ENCODE peak calls at places on chromosomes 7 and 10, in nine cellular contexts. C is heart left ventricle; F is tibial nerve; D is CD8-positive, alpha-beta T cell; N is GM13977; U is coronary artery; T is nephron progenitor cell; M is cardiac fibroblast; L is RWPE1. J is an unnamed sample.

GRCh38 chr7:126689037-126689436 is 563.7 kb downstream of the GRM8 start:
- DNase-seq in C (no peak), F (no peak), D (no peak), N (no peak), U (no peak), T (peak; percentile 35), M (no peak), L (no peak), J (no peak)

GRCh38 chr10:88994034-88994433 is 3.4 kb downstream of the FAS start:
- DNase-seq in C (no peak), F (no peak), D (no peak), N (peak; percentile 31), U (no peak), T (no peak), M (peak; percentile 62), L (no peak), J (no peak)

GRCh38 chr7:77426521-77427051 is 10.4 kb upstream of the GSAP start:
- DNase-seq in C (no peak), F (no peak), D (no peak), N (no peak), U (no peak), T (no peak), M (peak; percentile 76), L (no peak), J (no peak)

GRCh38 chr7:96855691-96856090 is 146.0 kb upstream of the SEM1 start:
- DNase-seq in C (no peak), F (no peak), D (no peak), N (no peak), U (no peak), T (no peak), M (no peak), L (no peak), J (no peak)

GRCh38 chr7:87886875-87887274 is 10.6 kb downstream of the DBF4 start:
- DNase-seq in C (no peak), F (no peak), D (no peak), N (no peak), U (no peak), T (no peak), M (peak; percentile 65), L (no peak), J (no peak)

GRCh38 chr7:104883718-104884452 is 130.1 kb upstream of the KMT2E start:
- DNase-seq in C (peak; percentile 89), F (peak; percentile 93), D (peak; percentile 46), N (peak; percentile 62), U (peak; percentile 90), T (peak; percentile 85), M (peak; percentile 91), L (peak; percentile 80), J (peak; percentile 90)

GRCh38 chr10:7872041-7872442 is 53.7 kb downstream of the TAF3 start:
- DNase-seq in C (no peak), F (no peak), D (no peak), N (peak; percentile 11), U (no peak), T (no peak), M (peak; percentile 54), L (peak; percentile 5), J (no peak)

GRCh38 chr7:112866424-112866823 is 76.2 kb upstream of the TMEM168 start:
- DNase-seq in C (no peak), F (no peak), D (no peak), N (peak; percentile 51), U (no peak), T (no peak), M (no peak), L (no peak), J (no peak)

GRCh38 chr10:115606081-115606480 is 512.9 kb downstream of the ATRNL1 start:
- DNase-seq in C (no peak), F (no peak), D (no peak), N (no peak), U (no peak), T (no peak), M (no peak), L (no peak), J (no peak)

GRCh38 chr7:49635800-49636199 is 137.6 kb upstream of the VWC2 start:
- DNase-seq in C (no peak), F (no peak), D (no peak), N (no peak), U (no peak), T (no peak), M (no peak), L (no peak), J (no peak)
- TF ChIP-seq CTCF in C (peak; percentile 14), F (no peak), D (no peak), N (peak; percentile 25), U (no peak), T (no peak), M (no peak), L (no peak), J (no peak)

GRCh38 chr10:112307631-112308502 is 24.7 kb downstream of the TECTB start:
- DNase-seq in C (peak; percentile 33), F (no peak), D (no peak), N (peak; percentile 69), U (peak; percentile 45), T (peak; percentile 38), M (peak; percentile 61), L (peak; percentile 73), J (peak; percentile 28)
- TF ChIP-seq CTCF in C (peak; percentile 68), F (peak; percentile 47), D (peak; percentile 47), N (peak; percentile 79), U (peak; percentile 58), T (peak; percentile 71), M (peak; percentile 91), L (peak; percentile 44), J (peak; percentile 77)

DNA sequence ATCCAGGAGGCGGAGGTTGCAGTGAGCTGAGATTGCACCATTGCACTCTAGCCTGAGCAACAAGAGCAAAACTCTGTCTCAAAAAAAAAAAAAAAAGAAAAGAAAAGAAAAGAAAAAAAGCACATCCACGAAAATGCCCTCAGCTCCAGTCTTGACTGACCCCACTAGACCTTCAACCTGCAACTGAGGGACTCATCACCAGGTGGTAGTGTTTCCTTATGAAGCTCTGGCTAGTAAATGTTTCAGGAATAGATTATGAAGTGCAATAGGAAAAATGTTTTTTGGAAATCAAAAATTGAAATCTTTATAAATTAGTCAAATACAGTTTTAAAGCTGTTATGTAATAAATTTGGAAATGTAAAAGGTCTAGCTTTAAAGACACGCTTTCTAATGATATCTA is 22.4 kb downstream of the TLL2 start:
- DNase-seq in C (no peak), F (no peak), D (no peak), N (no peak), U (no peak), T (no peak), M (no peak), L (peak; percentile 64), J (no peak)
- TF ChIP-seq CTCF in C (no peak), F (no peak), D (no peak), N (peak; percentile 23), U (no peak), T (no peak), M (no peak), L (peak; percentile 32), J (peak; percentile 41)

DNA sequence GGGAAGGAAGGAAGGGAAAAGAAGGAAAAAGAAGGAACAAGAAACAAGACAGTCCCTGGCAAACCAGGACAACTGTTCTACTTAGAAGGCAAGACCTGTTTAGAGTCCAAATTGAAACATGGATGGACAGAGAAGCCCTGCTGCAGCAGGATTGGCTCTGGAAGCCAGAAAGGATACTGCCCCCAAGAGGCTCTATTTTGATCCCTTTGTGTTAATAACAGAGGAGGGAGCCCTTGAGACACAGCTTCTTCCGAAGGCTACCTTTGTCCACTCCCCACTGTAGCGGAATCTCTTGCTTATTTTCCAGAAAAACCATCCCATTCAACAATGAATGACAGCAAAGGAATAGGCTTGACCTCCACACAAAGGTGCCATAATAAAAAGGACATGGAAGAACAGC is 120.3 kb upstream of the FOXK1 start:
- DNase-seq in C (no peak), F (no peak), D (no peak), N (no peak), U (no peak), T (no peak), M (no peak), L (no peak), J (no peak)
- TF ChIP-seq CTCF in C (no peak), F (no peak), D (no peak), N (no peak), U (no peak), T (no peak), M (no peak), L (no peak), J (no peak)

GRCh38 chr10:103192451-103193106 is 493 bp downstream of the NT5C2 start:
- DNase-seq in C (peak; percentile 89), F (peak; percentile 70), D (peak; percentile 19), N (peak; percentile 73), U (peak; percentile 90), T (peak; percentile 71), M (peak; percentile 82), L (peak; percentile 36), J (peak; percentile 63)
- TF ChIP-seq CTCF in C (no peak), F (no peak), D (no peak), N (no peak), U (no peak), T (no peak), M (no peak), L (no peak), J (no peak)